ENCODE peak calls at places on chromosomes 11 and 22, in seven cellular contexts. C is thoracic aorta, O is colonic mucosa, B is SK-N-SH, H is HCT116, Z is upper lobe of right lung, D is heart right ventricle. I is an unnamed sample.
A peak's percentile ranks its signal among the peaks of the same experiment; 100 is the strongest.

GRCh38 chr11:103662880-103663279 is 373.6 kb upstream of the DDI1 start:
- DNase-seq in C (no peak), O (no peak), B (no peak), H (no peak), Z (no peak), D (no peak), I (no peak)

GRCh38 chr11:117418685-117419084 is 91.0 kb downstream of the CEP164 start:
- DNase-seq in C (no peak), O (no peak), B (no peak), H (no peak), Z (no peak), D (no peak), I (no peak)

GRCh38 chr11:17386331-17387084 is 2.0 kb downstream of the KCNJ11 start:
- DNase-seq in C (peak; percentile 28), O (peak; percentile 58), B (peak; percentile 74), H (peak; percentile 18), Z (no peak), D (peak; percentile 60), I (peak; percentile 70)

GRCh38 chr22:43320943-43321900 is 21.9 kb downstream of the SCUBE1 start:
- DNase-seq in C (no peak), O (no peak), B (no peak), H (no peak), Z (no peak), D (no peak), I (no peak)

GRCh38 chr11:3159296-3160190 is 5.6 kb downstream of the OSBPL5 start:
- DNase-seq in C (no peak), O (no peak), B (no peak), H (no peak), Z (peak; percentile 82), D (peak; percentile 74), I (no peak)

GRCh38 chr11:90434858-90435257 is 212.0 kb upstream of the CHORDC1 start:
- DNase-seq in C (no peak), O (no peak), B (no peak), H (no peak), Z (no peak), D (no peak), I (no peak)

GRCh38 chr11:104054911-104055529 is 18.6 kb downstream of the DDI1 start:
- DNase-seq in C (no peak), O (no peak), B (no peak), H (no peak), Z (no peak), D (no peak), I (no peak)

GRCh38 chr22:43854786-43855271 is 7.5 kb downstream of the SULT4A1 start:
- DNase-seq in C (no peak), O (no peak), B (no peak), H (no peak), Z (peak; percentile 44), D (no peak), I (no peak)

GRCh38 chr11:87173185-87174039 is 135.7 kb downstream of the TMEM135 start:
- DNase-seq in C (no peak), O (no peak), B (no peak), H (peak; percentile 56), Z (no peak), D (no peak), I (no peak)

GRCh38 chr11:130465259-130465658 is 16.8 kb downstream of the ADAMTS15 start:
- DNase-seq in C (no peak), O (no peak), B (no peak), H (no peak), Z (no peak), D (no peak), I (no peak)

GRCh38 chr22:22450343-22450839 is 58.2 kb downstream of the ZNF280B start:
- DNase-seq in C (no peak), O (peak; percentile 20), B (no peak), H (no peak), Z (no peak), D (no peak), I (peak; percentile 84)

GRCh38 chr11:35791088-35791958 is 128.7 kb downstream of the TRIM44 start:
- DNase-seq in C (no peak), O (no peak), B (peak; percentile 45), H (no peak), Z (no peak), D (no peak), I (no peak)

GRCh38 chr11:9004310-9004945 is 627 bp upstream of the NRIP3 start:
- DNase-seq in C (no peak), O (no peak), B (no peak), H (no peak), Z (peak; percentile 68), D (peak; percentile 21), I (no peak)

GRCh38 chr11:122241561-122241960 is 125.5 kb upstream of the BLID start:
- DNase-seq in C (no peak), O (no peak), B (no peak), H (no peak), Z (no peak), D (no peak), I (no peak)
- TF ChIP-seq CTCF in C (no peak), O (no peak), B (no peak), H (no peak), Z (no peak), D (no peak), I (no peak)

GRCh38 chr22:23892626-23893445 is 1.3 kb upstream of the MIF start:
- DNase-seq in C (no peak), O (no peak), B (no peak), H (no peak), Z (no peak), D (no peak), I (no peak)

GRCh38 chr22:23889620-23890019 is 4.6 kb upstream of the MIF start:
- DNase-seq in C (no peak), O (no peak), B (no peak), H (no peak), Z (no peak), D (peak; percentile 43), I (no peak)

GRCh38 chr22:23891726-23892125 is 2.5 kb upstream of the MIF start:
- DNase-seq in C (no peak), O (no peak), B (no peak), H (no peak), Z (no peak), D (no peak), I (no peak)

GRCh38 chr22:23892130-23892529 is 2.1 kb upstream of the MIF start:
- DNase-seq in C (no peak), O (no peak), B (no peak), H (no peak), Z (no peak), D (no peak), I (no peak)

DNA sequence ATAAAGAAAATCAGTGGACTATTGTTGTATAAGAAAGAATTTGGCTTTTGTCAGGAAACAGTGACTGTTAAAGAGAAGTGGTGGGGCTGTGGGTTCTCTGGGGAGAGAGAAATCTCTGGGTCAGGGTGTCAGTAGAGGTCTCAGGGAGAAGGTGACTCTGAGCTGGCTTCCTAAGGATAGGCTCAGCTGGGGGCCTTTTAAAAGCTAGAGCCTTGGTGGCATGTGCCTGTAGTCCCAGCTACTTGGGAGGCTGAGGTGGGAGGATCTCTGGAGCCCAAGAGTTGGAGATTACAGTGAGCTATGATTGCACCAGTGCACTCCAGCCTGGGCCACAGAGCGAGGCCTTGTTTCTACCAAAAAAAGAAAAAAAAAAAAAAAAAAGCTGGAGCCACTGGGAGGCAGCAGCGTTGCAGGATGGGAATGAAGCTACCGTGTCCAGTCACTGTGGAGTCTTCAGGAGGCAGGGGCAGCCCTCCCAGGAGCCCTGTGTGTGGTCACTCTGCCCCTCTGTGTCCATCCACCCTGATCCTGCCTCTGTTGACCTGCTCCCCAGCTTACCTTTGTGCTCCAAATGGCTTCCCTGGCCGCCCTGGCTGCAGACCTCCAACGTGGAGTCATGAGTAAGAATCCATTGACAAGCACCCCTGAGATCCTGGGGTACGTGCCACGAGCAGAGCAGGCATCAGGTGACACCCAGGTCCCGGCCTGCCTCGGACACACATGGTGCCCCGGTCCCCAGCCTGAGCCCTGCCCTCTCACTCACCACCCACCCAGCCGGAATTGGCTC is 5.4 kb upstream of the MIF start:
- DNase-seq in C (no peak), O (no peak), B (peak; percentile 55), H (no peak), Z (no peak), D (no peak), I (no peak)
- TF ChIP-seq CTCF in C (no peak), O (no peak), B (peak; percentile 46), H (peak; percentile 43), Z (no peak), D (no peak), I (no peak)

GRCh38 chr22:20035375-20036084 is 14.6 kb downstream of the TANGO2 start:
- DNase-seq in C (no peak), O (no peak), B (no peak), H (no peak), Z (no peak), D (no peak), I (no peak)
- TF ChIP-seq CTCF in C (no peak), O (no peak), B (no peak), H (no peak), Z (no peak), D (no peak), I (no peak)

GRCh38 chr22:39940757-39941305 is 19.4 kb upstream of the TMA7B start:
- DNase-seq in C (no peak), O (no peak), B (no peak), H (no peak), Z (no peak), D (no peak), I (no peak)
- TF ChIP-seq CTCF in C (no peak), O (no peak), B (no peak), H (no peak), Z (no peak), D (no peak), I (no peak)

GRCh38 chr11:18844753-18845367 is 53.3 kb upstream of the PTPN5 start:
- DNase-seq in C (no peak), O (no peak), B (peak; percentile 40), H (peak; percentile 36), Z (no peak), D (no peak), I (peak; percentile 36)
- TF ChIP-seq CTCF in C (no peak), O (peak; percentile 27), B (peak; percentile 69), H (peak; percentile 25), Z (peak; percentile 56), D (peak; percentile 52), I (peak; percentile 68)

GRCh38 chr22:50148991-50149721 is 21.4 kb upstream of the PANX2 start:
- DNase-seq in C (no peak), O (peak; percentile 61), B (peak; percentile 84), H (peak; percentile 61), Z (peak; percentile 88), D (peak; percentile 60), I (peak; percentile 90)
- TF ChIP-seq CTCF in C (peak; percentile 38), O (peak; percentile 77), B (peak; percentile 55), H (peak; percentile 94), Z (peak; percentile 81), D (peak; percentile 70), I (peak; percentile 89)

DNA sequence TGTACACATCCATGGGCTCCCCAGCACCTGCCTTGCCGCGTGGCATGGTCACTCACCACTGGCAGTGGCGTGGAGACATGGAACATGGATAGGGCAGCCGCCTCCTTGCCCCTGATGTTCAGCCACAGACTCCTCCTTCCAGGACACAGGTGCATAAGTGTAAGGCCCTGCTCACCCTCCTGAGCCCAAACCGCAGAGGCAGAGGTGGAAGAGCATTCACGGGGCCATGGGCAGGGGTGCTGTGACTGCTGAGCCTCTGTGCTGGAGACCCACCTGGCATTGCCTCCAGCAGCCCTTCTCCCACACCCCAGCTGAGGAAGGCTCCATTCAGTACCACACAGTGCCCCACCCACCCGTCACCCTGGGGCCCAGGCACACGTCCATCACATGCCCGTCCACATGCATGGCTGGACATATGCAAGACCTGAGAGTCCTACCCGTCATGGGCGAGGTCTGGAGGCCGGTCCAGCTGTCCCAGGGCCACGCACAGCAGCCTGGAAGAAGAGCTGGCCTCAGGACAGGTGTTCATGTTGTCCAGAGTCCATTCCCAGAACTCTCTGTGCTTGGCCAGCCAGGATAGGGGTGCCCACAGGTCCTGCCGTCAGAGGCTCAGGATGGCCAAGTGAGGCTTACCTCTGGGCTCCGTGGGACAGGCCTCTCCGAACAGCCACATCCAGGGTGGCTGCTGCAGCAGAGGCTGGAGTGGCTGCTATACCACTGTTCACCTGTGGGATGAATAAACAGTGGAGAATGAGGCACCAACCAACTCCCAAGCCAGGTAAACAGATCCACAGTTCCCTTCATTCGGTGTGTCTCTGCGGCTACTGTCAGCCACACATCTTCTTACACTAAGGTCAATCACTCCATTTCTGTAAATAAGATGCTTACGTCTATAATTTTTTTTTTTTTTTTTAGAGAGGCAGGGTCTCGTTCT is 1.7 kb upstream of the TUBGCP6 start:
- DNase-seq in C (no peak), O (no peak), B (no peak), H (no peak), Z (no peak), D (no peak), I (no peak)
- TF ChIP-seq CTCF in C (no peak), O (no peak), B (no peak), H (no peak), Z (no peak), D (no peak), I (no peak)

I was measured in GM20000.